ENCODE peak calls at places on chromosomes 2 and 18, in six cellular contexts. U is caudate nucleus, D is GDM1, R is germinal center, F is RKO, G is cortex of kidney. A is an unnamed sample.

GRCh38 chr2:197434541-197435513 is at the start of gene SF3B1:
- DNase-seq in D (peak), U (peak), R (peak), F (peak), G (peak), A (peak)

GRCh38 chr2:232876071-232876977 is 6.3 kb downstream of the SNORC start:
- DNase-seq in U (peak), D (no peak), R (peak), F (peak), G (no peak), A (peak)

GRCh38 chr2:16791496-16791895 is 125.9 kb upstream of the CYRIA start:
- DNase-seq in D (no peak), U (no peak), F (no peak), R (no peak), G (no peak), A (no peak)

GRCh38 chr2:160621748-160622147 is 128.1 kb upstream of the RBMS1 start:
- DNase-seq in F (no peak), R (no peak), D (no peak), G (no peak), U (no peak), A (no peak)

GRCh38 chr2:123747316-123747715 is 277.8 kb upstream of the CNTNAP5 start:
- DNase-seq in U (no peak), R (no peak), G (no peak), F (no peak), D (no peak), A (no peak)

GRCh38 chr2:61658841-61659780 is 121.0 kb upstream of the XPO1 start:
- DNase-seq in R (peak), F (peak), U (no peak), G (no peak), D (peak), A (peak)

GRCh38 chr2:53450885-53451284 is 316.7 kb upstream of the CHAC2 start:
- DNase-seq in U (no peak), F (no peak), D (no peak), R (no peak), G (no peak), A (no peak)

GRCh38 chr18:21979171-21979560 is 190.2 kb upstream of the GATA6 start:
- DNase-seq in F (no peak), D (no peak), G (no peak), U (no peak), R (no peak), A (no peak)

GRCh38 chr2:165648826-165649225 is 145.2 kb downstream of the GALNT3 start:
- DNase-seq in F (no peak), R (no peak), U (no peak), D (no peak), G (no peak), A (no peak)

GRCh38 chr2:48347712-48348111 is 182.2 kb upstream of the STON1 start:
- DNase-seq in D (no peak), R (no peak), F (peak), U (no peak), G (no peak), A (peak)

GRCh38 chr2:32810909-32811495 is 135.8 kb upstream of the LTBP1 start:
- DNase-seq in G (no peak), R (no peak), U (no peak), D (no peak), F (no peak), A (no peak)

A was measured in SW480.